ENCODE peak calls at places on chromosomes 1 and 21, in five cellular contexts. K is Right ventricle myocardium superior; Z is effector memory CD8-positive, alpha-beta T cell; B is left cardiac atrium; W is Right ventricle myocardium inferior. V is an unnamed sample.

GRCh38 chr1:160768295-160768657 is 27.7 kb upstream of the LY9 start:
- ATAC-seq in Z (peak; percentile 95), W (no peak), K (peak; percentile 55), B (peak; percentile 78), V (peak; percentile 94)

GRCh38 chr1:52759908-52760307 is 33.7 kb downstream of the ZYG11B start:
- ATAC-seq in W (no peak), K (no peak), B (no peak), Z (no peak), V (no peak)

GRCh38 chr1:19088717-19089442 is 121.2 kb downstream of the UBR4 start:
- ATAC-seq in W (no peak), Z (no peak), B (no peak), K (no peak), V (no peak)

GRCh38 chr1:229579101-229579651 is 20.7 kb upstream of the ABCB10 start:
- ATAC-seq in K (peak; percentile 87), B (peak; percentile 87), Z (no peak), W (peak; percentile 86), V (peak; percentile 93)

GRCh38 chr1:147527941-147528936 is 13.1 kb upstream of the BCL9 start:
- ATAC-seq in B (no peak), W (no peak), K (no peak), Z (no peak), V (no peak)

GRCh38 chr1:93033785-93034184 is 45.3 kb upstream of the MTF2 start:
- ATAC-seq in K (peak; percentile 38), W (no peak), Z (no peak), B (peak; percentile 63), V (peak; percentile 91)

GRCh38 chr1:161086457-161086856 is 2.9 kb downstream of the NECTIN4 start:
- ATAC-seq in W (no peak), Z (no peak), B (no peak), K (no peak), V (peak; percentile 7)

GRCh38 chr1:9416918-9417500 is 122.3 kb upstream of the SLC25A33 start:
- ATAC-seq in Z (no peak), K (no peak), W (no peak), B (no peak), V (no peak)

GRCh38 chr1:111615874-111616715 is 3.5 kb upstream of the RAP1A start:
- ATAC-seq in Z (peak; percentile 52), K (no peak), W (no peak), B (no peak), V (peak; percentile 64)

GRCh38 chr1:93758842-93759515 is 77.3 kb upstream of the BCAR3 start:
- ATAC-seq in K (peak; percentile 62), W (peak; percentile 59), Z (peak; percentile 90), B (no peak), V (no peak)

GRCh38 chr1:91948501-91949355 is 473 bp upstream of the BRDT start:
- ATAC-seq in B (no peak), Z (peak; percentile 88), W (no peak), K (no peak), V (peak; percentile 20)

GRCh38 chr21:27564684-27565280 is 597.9 kb upstream of the ADAMTS5 start:
- ATAC-seq in K (peak; percentile 87), W (peak; percentile 70), B (peak; percentile 70), Z (no peak), V (no peak)

GRCh38 chr1:109263234-109263596 is 13.9 kb downstream of the CELSR2 start:
- ATAC-seq in K (no peak), W (no peak), Z (peak; percentile 11), B (peak; percentile 16), V (no peak)

GRCh38 chr21:45403825-45404725 is 890 bp upstream of the COL18A1 start:
- ATAC-seq in K (peak; percentile 40), Z (peak; percentile 28), W (peak; percentile 66), B (peak; percentile 85), V (peak; percentile 32)

GRCh38 chr21:22189278-22189677 is 1191.1 kb downstream of the NCAM2 start:
- ATAC-seq in B (no peak), K (no peak), W (no peak), Z (no peak), V (no peak)

GRCh38 chr1:19654386-19654785 is 10.3 kb downstream of the NBL1 start:
- ATAC-seq in B (no peak), K (no peak), W (no peak), Z (no peak), V (no peak)

GRCh38 chr21:27314096-27314495 is 347.2 kb upstream of the ADAMTS5 start:
- ATAC-seq in Z (no peak), W (no peak), K (no peak), B (no peak), V (no peak)

GRCh38 chr21:17915976-17916375 is 96.8 kb upstream of the C21orf91 start:
- ATAC-seq in W (no peak), Z (no peak), K (no peak), B (no peak), V (no peak)

GRCh38 chr1:20486457-20487235 is 636 bp upstream of the CAMK2N1 start:
- ATAC-seq in Z (peak; percentile 18), K (peak; percentile 84), W (peak; percentile 83), B (peak; percentile 83), V (peak; percentile 16)

GRCh38 chr1:108199781-108200626 is at the start of gene SLC25A24:
- ATAC-seq in B (peak; percentile 99), W (peak; percentile 98), Z (peak; percentile 92), K (peak; percentile 98), V (peak; percentile 99)

GRCh38 chr1:106880226-106880625 is 176.2 kb upstream of the PRMT6 start:
- ATAC-seq in W (peak; percentile 64), K (peak; percentile 66), Z (no peak), B (no peak), V (peak; percentile 24)

GRCh38 chr1:15510611-15511405 is 13.2 kb downstream of the CASP9 start:
- ATAC-seq in B (no peak), Z (no peak), W (no peak), K (no peak), V (no peak)

GRCh38 chr1:174114788-174115448 is 44.4 kb upstream of the RABGAP1L start:
- ATAC-seq in W (no peak), K (peak; percentile 37), Z (peak; percentile 71), B (peak; percentile 81), V (peak; percentile 72)

GRCh38 chr1:196271212-196271947 is 336.9 kb downstream of the KCNT2 start:
- ATAC-seq in Z (no peak), K (no peak), W (no peak), B (no peak), V (no peak)

GRCh38 chr1:211920141-211920572 is 89.6 kb upstream of the LPGAT1 start:
- ATAC-seq in Z (no peak), W (peak; percentile 50), K (peak; percentile 75), B (peak; percentile 80), V (no peak)

GRCh38 chr1:14110040-14110439 is 410.1 kb downstream of the PRDM2 start:
- ATAC-seq in K (peak; percentile 9), W (no peak), Z (no peak), B (no peak), V (no peak)

V was measured in stimulated activated memory B cell treated with anti-CD40 and anti-IgM and Interleukin-4, amounts not matched to agents 10 μg/mL and 1 μg/mL and 100 μg/mL, for 72 hours.